ENCODE peak calls at places on chromosomes 3 and 15, in five cellular contexts. G, A, X, I and N are unnamed samples. For H3K4me1, the result is how much of the 10 kb centered on the place peaks cover.

GRCh38 chr15:40282144-40282869 is 557 bp downstream of the ANKRD63 start:
- DNase-seq in G (no peak), A (peak), X (peak), I (peak), N (peak)

GRCh38 chr15:66682865-66683264 is 19.2 kb upstream of the SMAD6 start:
- DNase-seq in G (no peak), A (no peak), X (no peak), I (no peak), N (no peak)

GRCh38 chr3:160486459-160486869 is 36.9 kb upstream of the TRIM59 start:
- DNase-seq in G (no peak), A (no peak), X (peak), I (peak), N (peak)

GRCh38 chr3:64266065-64266874 is 41.0 kb upstream of the PRICKLE2 start:
- DNase-seq in G (peak), A (no peak), X (peak), I (no peak), N (no peak)

GRCh38 chr3:149657458-149657795 is 398 bp downstream of the WWTR1 start:
- DNase-seq in G (peak), A (peak), X (peak), I (no peak), N (peak)

GRCh38 chr3:29128004-29128403 is 152.9 kb upstream of the RBMS3 start:
- DNase-seq in G (no peak), A (no peak), X (no peak), I (peak), N (no peak)

GRCh38 chr3:11568503-11569155 is 75.1 kb downstream of the VGLL4 start:
- DNase-seq in G (peak), A (no peak), X (peak), I (no peak), N (no peak)

GRCh38 chr15:64191971-64192830 is 29.4 kb upstream of the PPIB start:
- DNase-seq in G (no peak), A (no peak), X (no peak), I (no peak), N (peak)

GRCh38 chr15:96737408-96737807 is 406.9 kb downstream of the NR2F2 start:
- DNase-seq in G (no peak), A (no peak), X (no peak), I (no peak), N (no peak)

GRCh38 chr3:72259755-72260589 is 475.0 kb upstream of the PROK2 start:
- DNase-seq in G (no peak), A (no peak), X (no peak), I (no peak), N (no peak)

GRCh38 chr3:150653110-150653561 is 50.0 kb downstream of the SELENOT start:
- DNase-seq in G (no peak), A (no peak), X (no peak), I (no peak), N (no peak)

GRCh38 chr15:69116391-69116790 is 44.0 kb upstream of the GLCE start:
- DNase-seq in G (no peak), A (no peak), X (no peak), I (no peak), N (no peak)

GRCh38 chr15:33987444-33987843 is 19.1 kb downstream of the CHRM5 start:
- DNase-seq in G (no peak), A (no peak), X (no peak), I (no peak), N (no peak)

GRCh38 chr3:14549256-14549931 is 9.3 kb upstream of the GRIP2 start:
- DNase-seq in G (no peak), A (no peak), X (no peak), I (no peak), N (peak)

GRCh38 chr3:173785004-173785403 is 387.5 kb downstream of the NLGN1 start:
- DNase-seq in G (no peak), A (no peak), X (peak), I (peak), N (no peak)

GRCh38 chr3:7518471-7518870 is 657.6 kb downstream of the GRM7 start:
- DNase-seq in G (no peak), A (peak), X (peak), I (peak), N (peak)

GRCh38 chr3:34676431-34676830 is 878.0 kb downstream of the PDCD6IP start:
- DNase-seq in G (no peak), A (no peak), X (no peak), I (no peak), N (no peak)

GRCh38 chr3:168071535-168071934 is 24.2 kb downstream of the GOLIM4 start:
- DNase-seq in G (no peak), A (no peak), X (no peak), I (no peak), N (peak)

GRCh38 chr3:128054363-128054762 is 2.1 kb downstream of the SEC61A1 start:
- DNase-seq in G (no peak), A (no peak), X (peak), I (no peak), N (no peak)

GRCh38 chr3:13853978-13854296 is 25.9 kb downstream of the WNT7A start:
- DNase-seq in G (no peak), A (no peak), X (peak), I (no peak), N (no peak)

GRCh38 chr15:42037650-42038049 is 16.8 kb upstream of the PLA2G4E start:
- DNase-seq in G (no peak), A (peak), X (no peak), I (no peak), N (no peak)

GRCh38 chr15:89648106-89649012 is 6.9 kb downstream of the KIF7 start:
- DNase-seq in G (no peak), A (no peak), X (no peak), I (no peak), N (no peak)

GRCh38 chr15:73781038-73781925 is 28.1 kb upstream of the INSYN1 start:
- DNase-seq in G (no peak), A (no peak), X (no peak), I (peak), N (no peak)

GRCh38 chr3:76570436-76571057 is 469.4 kb upstream of the ROBO2 start:
- DNase-seq in G (no peak), A (no peak), X (peak), I (peak), N (peak)

GRCh38 chr3:71064976-71065763 is 518.4 kb downstream of the FOXP1 start:
- DNase-seq in G (peak), A (peak), X (peak), I (peak), N (peak)

GRCh38 chr3:71062920-71063767 is 520.4 kb downstream of the FOXP1 start:
- DNase-seq in G (no peak), A (no peak), X (no peak), I (no peak), N (no peak)

GRCh38 chr3:71063768-71064287 is 519.7 kb downstream of the FOXP1 start:
- DNase-seq in G (peak), A (no peak), X (peak), I (peak), N (peak)

GRCh38 chr3:71065764-71066013 is 517.8 kb downstream of the FOXP1 start:
- DNase-seq in G (no peak), A (no peak), X (no peak), I (no peak), N (no peak)

GRCh38 chr3:71064288-71064975 is 519.1 kb downstream of the FOXP1 start:
- DNase-seq in G (peak), A (peak), X (no peak), I (peak), N (peak)
- H3K4me1 ChIP-seq in G (under half), A (under half), X (under half), I (under half), N (half or more)

GRCh38 chr3:57086201-57086600 is 25.7 kb downstream of the SPATA12 start:
- DNase-seq in G (no peak), A (no peak), X (no peak), I (no peak), N (no peak)

GRCh38 chr3:57085211-57085610 is 24.7 kb downstream of the SPATA12 start:
- DNase-seq in G (no peak), A (no peak), X (no peak), I (no peak), N (no peak)

GRCh38 chr3:57089043-57089442 is 28.6 kb downstream of the SPATA12 start:
- DNase-seq in G (no peak), A (no peak), X (no peak), I (no peak), N (no peak)

GRCh38 chr3:57088503-57088902 is 28.0 kb downstream of the SPATA12 start:
- DNase-seq in G (no peak), A (no peak), X (no peak), I (no peak), N (no peak)

GRCh38 chr3:57087361-57088092 is 27.1 kb downstream of the SPATA12 start:
- DNase-seq in G (no peak), A (no peak), X (no peak), I (no peak), N (no peak)
- H3K4me1 ChIP-seq in G (under half), A (under half), X (under half), I (under half), N (under half)

DNA sequence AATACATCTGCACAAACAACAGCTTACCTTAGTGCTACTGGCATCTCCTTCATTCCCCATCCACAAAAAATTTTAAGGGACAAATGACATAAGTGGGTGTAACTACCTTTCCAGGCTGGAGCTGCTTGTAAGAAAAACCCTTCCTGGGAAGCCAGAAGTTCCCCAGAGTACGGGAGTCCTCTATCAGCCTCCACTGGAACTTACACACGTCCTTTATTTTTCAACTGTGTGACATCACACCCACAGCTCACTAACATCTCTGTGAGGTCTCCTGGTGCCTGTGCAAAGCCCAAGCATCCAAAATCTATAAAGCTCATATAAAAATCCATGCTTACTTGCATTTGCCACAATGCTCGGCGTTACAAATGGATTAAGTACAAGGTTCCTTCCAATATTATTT is 27.6 kb downstream of the LRIG1 start:
- DNase-seq in G (no peak), A (no peak), X (no peak), I (no peak), N (no peak)
- H3K4me1 ChIP-seq in G (under half), A (half or more), X (under half), I (under half), N (under half)

GRCh38 chr15:92887869-92888268 is 12.3 kb upstream of the CHD2 start:
- DNase-seq in G (no peak), A (no peak), X (no peak), I (no peak), N (no peak)

GRCh38 chr15:92893200-92893599 is 6.9 kb upstream of the CHD2 start:
- DNase-seq in G (no peak), A (no peak), X (no peak), I (no peak), N (no peak)

GRCh38 chr15:92889390-92890113 is 10.6 kb upstream of the CHD2 start:
- DNase-seq in G (no peak), A (no peak), X (no peak), I (no peak), N (no peak)

GRCh38 chr15:92892201-92892555 is 7.9 kb upstream of the CHD2 start:
- DNase-seq in G (no peak), A (no peak), X (no peak), I (no peak), N (no peak)

DNA sequence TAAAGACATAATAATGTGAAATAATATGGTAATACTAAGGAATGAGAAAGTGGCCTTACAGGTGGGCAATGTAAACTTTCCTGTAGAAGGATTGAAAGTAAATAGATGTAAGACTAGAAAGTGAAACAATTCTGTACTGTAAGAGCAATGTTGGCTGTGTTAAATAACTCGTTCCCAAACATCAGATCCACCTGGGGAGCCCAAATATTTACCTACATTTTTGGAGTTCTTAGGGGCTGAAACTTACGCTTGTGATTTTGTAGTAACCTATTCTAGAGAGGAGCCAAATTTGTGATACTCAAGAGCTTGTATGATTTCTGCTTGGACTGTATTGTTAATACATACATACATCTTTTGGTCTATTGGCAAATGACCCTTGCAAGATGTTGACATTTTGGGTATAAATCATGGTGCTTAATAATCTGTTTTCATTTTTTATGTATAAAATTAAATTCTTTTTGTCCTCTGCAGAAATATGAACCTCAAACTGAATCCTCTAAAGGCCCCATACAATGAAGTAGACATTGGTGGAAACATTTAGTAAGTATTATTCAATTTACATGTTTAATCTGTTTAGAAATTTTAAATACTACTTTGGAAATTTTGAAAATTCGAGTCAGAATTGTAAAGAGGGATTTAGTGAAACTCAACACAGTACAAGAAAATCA is 8.5 kb upstream of the CHD2 start:
- DNase-seq in G (no peak), A (no peak), X (no peak), I (no peak), N (no peak)
- H3K4me1 ChIP-seq in G (under half), A (under half), X (under half), I (under half), N (under half)

GRCh38 chr3:125145751-125146475 is 66.6 kb downstream of the SLC12A8 start:
- DNase-seq in G (no peak), A (no peak), X (no peak), I (no peak), N (no peak)
- H3K4me1 ChIP-seq in G (under half), A (under half), X (under half), I (under half), N (under half)

DNA sequence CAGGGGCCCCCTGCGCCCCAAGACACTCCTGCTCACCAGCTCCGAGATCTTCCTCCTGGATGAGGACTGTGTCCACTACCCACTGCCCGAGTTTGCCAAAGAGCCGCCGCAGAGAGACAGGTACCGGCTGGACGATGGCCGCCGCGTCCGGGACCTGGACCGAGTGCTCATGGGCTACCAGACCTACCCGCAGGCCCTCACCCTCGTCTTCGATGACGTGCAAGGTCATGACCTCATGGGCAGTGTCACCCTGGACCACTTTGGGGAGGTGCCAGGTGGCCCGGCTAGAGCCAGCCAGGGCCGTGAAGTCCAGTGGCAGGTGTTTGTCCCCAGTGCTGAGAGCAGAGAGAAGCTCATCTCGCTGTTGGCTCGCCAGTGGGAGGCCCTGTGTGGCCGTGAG is 3.1 kb upstream of the STAB1 start:
- DNase-seq in G (no peak), A (no peak), X (no peak), I (no peak), N (no peak)
- H3K4me1 ChIP-seq in G (under half), A (under half), X (under half), I (under half), N (under half)

DNA sequence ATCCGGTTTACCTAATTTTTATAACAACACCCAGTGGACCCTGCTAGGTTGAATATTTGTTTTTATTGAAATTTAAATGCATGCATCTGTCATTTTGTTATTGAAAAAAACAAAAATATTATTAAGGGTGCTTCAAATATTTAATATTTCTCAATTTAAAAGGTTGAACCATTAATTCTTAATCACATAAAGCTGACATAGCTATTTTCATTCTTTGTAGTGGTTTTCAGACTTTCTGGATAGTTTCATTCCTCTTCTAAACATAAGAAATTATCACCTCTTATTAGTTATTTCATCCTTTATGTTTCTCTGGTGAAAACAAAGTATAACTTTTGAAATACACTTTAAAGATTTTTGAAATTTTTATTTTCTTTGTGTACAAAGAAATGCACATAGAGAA is 369.9 kb upstream of the PLSCR5 start:
- DNase-seq in G (no peak), A (no peak), X (no peak), I (no peak), N (no peak)
- H3K4me1 ChIP-seq in G (under half), A (under half), X (under half), I (under half), N (under half)

GRCh38 chr15:56963719-56964118 is 45.3 kb downstream of the TCF12 start:
- DNase-seq in G (no peak), A (no peak), X (no peak), I (no peak), N (peak)
- H3K4me1 ChIP-seq in G (under half), A (under half), X (under half), I (under half), N (under half)

GRCh38 chr3:194867270-194867983 is 181.7 kb downstream of the FAM43A start:
- DNase-seq in G (no peak), A (peak), X (peak), I (peak), N (peak)

GRCh38 chr3:194870394-194871110 is 184.9 kb downstream of the FAM43A start:
- DNase-seq in G (no peak), A (no peak), X (peak), I (peak), N (no peak)

GRCh38 chr3:194869482-194870169 is 183.9 kb downstream of the FAM43A start:
- DNase-seq in G (no peak), A (no peak), X (no peak), I (no peak), N (peak)

GRCh38 chr3:194871143-194871863 is 185.6 kb downstream of the FAM43A start:
- DNase-seq in G (peak), A (peak), X (peak), I (peak), N (peak)

GRCh38 chr3:194868831-194869230 is 183.1 kb downstream of the FAM43A start:
- DNase-seq in G (no peak), A (no peak), X (no peak), I (no peak), N (no peak)
- H3K4me1 ChIP-seq in G (under half), A (under half), X (under half), I (under half), N (under half)

GRCh38 chr3:170419301-170420087 is 826 bp downstream of the CLDN11 start:
- DNase-seq in G (peak), A (no peak), X (peak), I (peak), N (no peak)
- H3K4me1 ChIP-seq in G (under half), A (under half), X (under half), I (under half), N (under half)